ENCODE peak calls at places on chromosomes 16 and 17, in seven cellular contexts. Z, R, H, O, F, G and A are unnamed samples.

GRCh38 chr17:59425085-59425901 is 93.8 kb downstream of the YPEL2 start:
- DNase-seq in G (peak; percentile 34), Z (peak; percentile 76), R (peak; percentile 43), O (peak; percentile 54), F (no peak), H (peak; percentile 31), A (peak; percentile 66)

GRCh38 chr17:79065105-79065670 is 9.4 kb upstream of the ENGASE start:
- DNase-seq in H (peak; percentile 52), Z (no peak), G (peak; percentile 35), O (peak; percentile 70), F (peak; percentile 55), R (no peak), A (no peak)

GRCh38 chr17:38898812-38899348 is 26.5 kb upstream of the LASP1NB start:
- DNase-seq in O (no peak), G (no peak), H (no peak), R (no peak), F (no peak), Z (no peak), A (no peak)

GRCh38 chr17:77096570-77097214 is 44.1 kb upstream of the SEC14L1 start:
- DNase-seq in O (peak; percentile 18), F (no peak), R (peak; percentile 55), G (peak; percentile 52), Z (no peak), H (no peak), A (no peak)

GRCh38 chr16:17173134-17173729 is 297.5 kb downstream of the XYLT1 start:
- DNase-seq in Z (peak; percentile 32), O (no peak), G (peak; percentile 31), F (no peak), H (no peak), R (peak; percentile 78), A (peak; percentile 70)

GRCh38 chr16:12613131-12613991 is 190.3 kb downstream of the CPPED1 start:
- DNase-seq in H (no peak), R (no peak), F (no peak), G (peak; percentile 70), Z (no peak), O (no peak), A (peak; percentile 62)

GRCh38 chr17:6639651-6640535 is 618 bp downstream of the KIAA0753 start:
- DNase-seq in G (peak; percentile 41), R (no peak), O (peak; percentile 66), Z (peak; percentile 32), F (peak; percentile 46), H (peak; percentile 56), A (peak; percentile 55)

GRCh38 chr17:7717756-7718350 is 309 bp downstream of the DNAH2 start:
- DNase-seq in O (peak; percentile 14), H (no peak), R (no peak), Z (no peak), G (peak; percentile 9), F (no peak), A (no peak)

GRCh38 chr17:9350083-9350482 is 225.5 kb downstream of the STX8 start:
- DNase-seq in O (no peak), Z (no peak), R (no peak), G (peak; percentile 88), H (no peak), F (no peak), A (no peak)

GRCh38 chr17:67831268-67831667 is 6.0 kb downstream of the BPTF start:
- DNase-seq in F (no peak), R (no peak), Z (no peak), O (no peak), G (no peak), H (no peak), A (no peak)

GRCh38 chr17:67833134-67833533 is 7.8 kb downstream of the BPTF start:
- DNase-seq in R (no peak), F (no peak), O (no peak), Z (no peak), G (no peak), H (no peak), A (no peak)

GRCh38 chr17:67836205-67836987 is 11.1 kb downstream of the BPTF start:
- DNase-seq in Z (no peak), G (peak; percentile 47), O (no peak), F (no peak), R (no peak), H (no peak), A (no peak)

GRCh38 chr17:67834634-67835033 is 9.3 kb downstream of the BPTF start:
- DNase-seq in H (no peak), Z (no peak), O (no peak), G (no peak), F (no peak), R (no peak), A (no peak)

DNA sequence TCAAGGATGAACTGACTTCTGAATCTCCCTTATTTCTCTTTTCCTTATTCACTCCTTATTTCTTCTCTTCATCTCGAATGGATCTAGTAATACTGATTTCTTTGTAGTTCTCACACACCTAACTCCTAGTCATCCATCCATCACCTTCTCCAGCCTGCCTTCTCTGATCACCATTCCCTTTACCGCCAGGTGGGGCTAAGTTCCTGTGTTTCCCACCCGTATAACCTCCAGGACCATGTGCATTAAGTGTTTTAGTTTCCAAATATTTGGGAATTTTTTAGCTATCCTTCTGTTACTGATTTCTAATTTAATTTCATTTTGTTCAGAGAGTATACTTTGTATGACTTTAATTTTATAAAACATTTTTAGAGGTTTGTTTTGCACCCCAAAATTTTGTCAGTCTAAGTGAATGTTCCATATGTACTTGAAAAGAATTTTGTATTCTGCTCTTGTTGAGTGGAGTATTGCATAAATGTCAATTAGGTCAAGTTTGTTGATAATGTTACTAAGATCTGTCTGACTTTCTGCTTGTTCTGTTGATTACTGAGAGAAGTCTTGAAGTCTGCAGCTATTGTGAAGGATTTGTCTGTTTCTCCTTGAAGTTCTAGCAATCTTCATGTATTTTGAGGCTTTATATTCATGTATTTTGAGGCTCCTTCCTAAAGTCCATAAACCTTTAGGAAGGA is 8.8 kb downstream of the BPTF start:
- DNase-seq in G (no peak), H (peak; percentile 34), F (peak; percentile 34), Z (no peak), O (no peak), R (no peak), A (no peak)
- TF ChIP-seq CTCF in G (peak; percentile 56), H (peak; percentile 47), F (peak; percentile 25), Z (no peak), O (no peak), R (no peak), A (no peak)

DNA sequence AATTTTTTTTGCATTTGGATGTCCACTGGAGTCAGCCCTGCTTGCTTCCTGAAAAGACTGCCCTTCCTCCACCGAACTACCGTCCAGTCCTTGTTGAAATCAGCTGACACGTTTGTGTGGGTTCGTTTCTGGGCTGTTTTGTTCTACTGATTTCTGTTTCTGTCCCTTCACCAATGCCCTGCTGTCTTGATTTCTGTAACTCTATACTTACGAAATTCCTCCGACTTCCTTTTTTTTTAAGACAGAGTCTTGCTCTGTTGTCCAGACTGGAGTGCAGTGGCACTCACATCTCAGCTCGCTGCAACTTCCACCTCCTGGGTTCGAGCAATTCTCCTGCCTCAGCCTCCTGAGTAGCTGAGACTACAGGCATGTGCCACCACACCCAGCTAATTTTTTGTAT is 8.4 kb upstream of the GAA start:
- DNase-seq in F (no peak), O (no peak), R (peak; percentile 40), H (no peak), Z (no peak), G (no peak), A (no peak)
- TF ChIP-seq CTCF in F (no peak), O (no peak), R (no peak), H (no peak), Z (no peak), G (no peak), A (no peak)

DNA sequence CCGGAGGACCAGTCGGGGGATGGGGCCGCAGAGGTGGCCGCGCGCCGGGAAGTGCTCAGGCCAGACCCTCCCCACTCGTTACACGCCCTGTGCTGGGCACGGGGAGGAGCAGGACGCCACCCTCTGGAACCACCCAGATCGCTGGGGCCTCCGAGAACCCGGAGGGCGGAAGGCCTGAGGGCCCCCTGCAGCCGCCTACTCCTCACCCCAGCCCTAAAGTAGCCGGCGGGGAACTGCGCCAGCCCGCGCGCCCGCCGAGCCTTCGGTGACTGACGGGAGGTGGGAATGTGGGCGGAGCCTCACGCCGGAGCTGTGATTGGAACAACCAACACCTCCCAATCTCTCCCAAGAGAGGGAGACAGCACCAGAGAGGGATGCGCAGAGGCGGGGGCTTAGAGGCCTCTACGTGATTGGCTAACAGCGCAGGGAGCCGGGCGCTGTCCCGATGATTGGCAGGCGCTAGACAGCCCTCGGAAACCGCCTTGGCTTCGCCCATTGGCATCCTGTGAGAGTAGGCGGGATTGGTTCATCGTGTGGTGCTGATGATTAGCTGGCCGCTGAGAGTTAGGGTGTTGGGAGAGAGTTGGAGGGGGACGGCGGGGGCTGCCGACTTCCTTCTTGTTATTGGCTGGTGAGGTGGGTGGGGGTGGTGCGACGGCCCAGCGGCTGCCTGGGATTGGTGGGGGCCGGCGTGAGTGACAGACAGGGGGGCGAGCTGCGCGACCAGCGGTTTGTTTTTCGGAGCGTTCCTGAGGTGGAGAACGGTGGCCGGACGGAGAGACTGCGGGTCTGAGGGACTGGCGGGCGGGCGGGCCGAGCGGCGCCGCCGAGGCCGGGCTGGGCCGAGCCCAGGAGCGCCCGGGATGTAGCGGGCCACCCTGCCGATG is at the start of gene MAP3K3:
- DNase-seq in Z (peak; percentile 99), O (peak; percentile 100), G (peak; percentile 100), F (peak; percentile 94), R (peak; percentile 100), H (peak; percentile 98), A (peak; percentile 100)
- TF ChIP-seq CTCF in Z (peak; percentile 44), O (peak; percentile 12), G (peak; percentile 49), F (no peak), R (no peak), H (no peak), A (no peak)

DNA sequence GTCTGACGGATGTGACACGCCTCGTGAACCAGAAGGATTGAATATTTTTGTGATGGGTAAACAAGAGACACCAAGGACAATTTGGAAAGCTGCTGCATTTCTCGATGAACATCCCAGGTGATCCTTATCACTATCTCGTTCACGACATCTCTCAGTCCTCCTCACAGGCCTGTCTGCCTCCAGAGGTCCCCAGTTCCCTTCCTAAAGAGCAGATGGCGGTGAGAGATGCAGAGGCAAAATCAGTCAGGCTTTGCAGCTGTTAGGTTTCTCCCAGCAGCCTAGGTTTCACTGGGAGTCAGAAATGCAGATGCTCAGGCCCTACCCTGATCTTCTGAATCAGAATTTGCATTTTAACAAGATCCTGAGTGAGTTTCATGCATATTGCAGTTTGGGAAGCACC is 23.6 kb downstream of the SCPEP1 start:
- DNase-seq in G (no peak), R (no peak), Z (no peak), H (no peak), O (no peak), F (no peak), A (no peak)
- TF ChIP-seq CTCF in G (no peak), R (no peak), Z (no peak), H (no peak), O (no peak), F (no peak), A (no peak)

GRCh38 chr17:42618442-42619150 is 9.1 kb downstream of the TUBG1 start:
- DNase-seq in Z (peak; percentile 70), R (no peak), O (peak; percentile 69), H (no peak), F (peak; percentile 12), G (peak; percentile 21), A (peak; percentile 51)
- TF ChIP-seq CTCF in Z (peak; percentile 53), R (no peak), O (peak; percentile 7), H (no peak), F (no peak), G (peak; percentile 41), A (peak; percentile 56)